ENCODE peak calls at places on chromosomes 13 and 19, in eight cellular contexts. One of them, this sample, is unnamed. For H3K36me3, the result is how much of the 10 kb centered on the place peaks cover.

GRCh38 chr13:94065741-94066140 is 413.7 kb downstream of the DCT start:
- DNase-seq in fibroblast of lung: peak
- DNase-seq in CD8-positive, alpha-beta T cell: no peak
- DNase-seq in SK-N-SH: peak
- DNase-seq in cardiac muscle cell: no peak
- DNase-seq in tibial artery: no peak
- DNase-seq in mesenchymal stem cell: peak
- DNase-seq in mucosa of descending colon: no peak
- DNase-seq in this sample: no peak

GRCh38 chr13:50011461-50011860 is 3.8 kb upstream of the KCNRG start:
- DNase-seq in fibroblast of lung: no peak
- DNase-seq in mucosa of descending colon: no peak
- DNase-seq in tibial artery: no peak
- DNase-seq in CD8-positive, alpha-beta T cell: no peak
- DNase-seq in mesenchymal stem cell: no peak
- DNase-seq in cardiac muscle cell: no peak
- DNase-seq in SK-N-SH: no peak
- DNase-seq in this sample: no peak

GRCh38 chr13:43303040-43303729 is 279.8 kb downstream of the DNAJC15 start:
- DNase-seq in CD8-positive, alpha-beta T cell: no peak
- DNase-seq in mucosa of descending colon: peak
- DNase-seq in mesenchymal stem cell: peak
- DNase-seq in cardiac muscle cell: peak
- DNase-seq in SK-N-SH: peak
- DNase-seq in fibroblast of lung: peak
- DNase-seq in tibial artery: peak
- DNase-seq in this sample: peak

GRCh38 chr19:4506449-4507149 is 11.7 kb downstream of the PLIN4 start:
- DNase-seq in mesenchymal stem cell: peak
- DNase-seq in CD8-positive, alpha-beta T cell: no peak
- DNase-seq in cardiac muscle cell: peak
- DNase-seq in tibial artery: no peak
- DNase-seq in SK-N-SH: no peak
- DNase-seq in mucosa of descending colon: no peak
- DNase-seq in fibroblast of lung: peak
- DNase-seq in this sample: no peak

GRCh38 chr19:30593358-30593757 is 221.2 kb downstream of the ZNF536 start:
- DNase-seq in cardiac muscle cell: no peak
- DNase-seq in SK-N-SH: no peak
- DNase-seq in CD8-positive, alpha-beta T cell: no peak
- DNase-seq in mucosa of descending colon: peak
- DNase-seq in mesenchymal stem cell: no peak
- DNase-seq in tibial artery: no peak
- DNase-seq in fibroblast of lung: no peak
- DNase-seq in this sample: no peak

GRCh38 chr19:34500656-34501120 is 19.1 kb downstream of the WTIP start:
- DNase-seq in SK-N-SH: no peak
- DNase-seq in cardiac muscle cell: no peak
- DNase-seq in fibroblast of lung: no peak
- DNase-seq in tibial artery: no peak
- DNase-seq in CD8-positive, alpha-beta T cell: no peak
- DNase-seq in mesenchymal stem cell: no peak
- DNase-seq in mucosa of descending colon: no peak
- DNase-seq in this sample: no peak

GRCh38 chr13:77093735-77094134 is 66.8 kb upstream of the FBXL3 start:
- DNase-seq in CD8-positive, alpha-beta T cell: no peak
- DNase-seq in mesenchymal stem cell: no peak
- DNase-seq in cardiac muscle cell: no peak
- DNase-seq in fibroblast of lung: no peak
- DNase-seq in mucosa of descending colon: no peak
- DNase-seq in SK-N-SH: no peak
- DNase-seq in tibial artery: no peak
- DNase-seq in this sample: no peak

GRCh38 chr19:14004619-14005380 is 1.3 kb downstream of the RFX1 start:
- DNase-seq in cardiac muscle cell: peak
- DNase-seq in SK-N-SH: no peak
- DNase-seq in tibial artery: peak
- DNase-seq in mesenchymal stem cell: no peak
- DNase-seq in fibroblast of lung: no peak
- DNase-seq in CD8-positive, alpha-beta T cell: no peak
- DNase-seq in mucosa of descending colon: peak
- DNase-seq in this sample: no peak

GRCh38 chr19:2039959-2040646 is 10.9 kb downstream of the MKNK2 start:
- DNase-seq in fibroblast of lung: no peak
- DNase-seq in SK-N-SH: no peak
- DNase-seq in mucosa of descending colon: peak
- DNase-seq in cardiac muscle cell: no peak
- DNase-seq in mesenchymal stem cell: no peak
- DNase-seq in CD8-positive, alpha-beta T cell: no peak
- DNase-seq in tibial artery: no peak
- DNase-seq in this sample: no peak

GRCh38 chr19:46720516-46721239 is 3.8 kb upstream of the PRKD2 start:
- DNase-seq in cardiac muscle cell: no peak
- DNase-seq in CD8-positive, alpha-beta T cell: no peak
- DNase-seq in fibroblast of lung: no peak
- DNase-seq in mucosa of descending colon: no peak
- DNase-seq in tibial artery: no peak
- DNase-seq in mesenchymal stem cell: no peak
- DNase-seq in SK-N-SH: no peak
- DNase-seq in this sample: no peak
- H3K36me3 ChIP-seq in cardiac muscle cell: under half
- H3K36me3 ChIP-seq in CD8-positive, alpha-beta T cell: under half
- H3K36me3 ChIP-seq in fibroblast of lung: under half
- H3K36me3 ChIP-seq in mucosa of descending colon: under half
- H3K36me3 ChIP-seq in tibial artery: half or more
- H3K36me3 ChIP-seq in mesenchymal stem cell: half or more
- H3K36me3 ChIP-seq in SK-N-SH: half or more
- H3K36me3 ChIP-seq in this sample: under half

GRCh38 chr13:25958983-25959382 is 92.8 kb downstream of the SHISA2 start:
- DNase-seq in CD8-positive, alpha-beta T cell: no peak
- DNase-seq in mesenchymal stem cell: no peak
- DNase-seq in mucosa of descending colon: no peak
- DNase-seq in SK-N-SH: no peak
- DNase-seq in fibroblast of lung: no peak
- DNase-seq in tibial artery: no peak
- DNase-seq in cardiac muscle cell: no peak
- DNase-seq in this sample: no peak
- H3K36me3 ChIP-seq in CD8-positive, alpha-beta T cell: under half
- H3K36me3 ChIP-seq in mesenchymal stem cell: under half
- H3K36me3 ChIP-seq in mucosa of descending colon: under half
- H3K36me3 ChIP-seq in SK-N-SH: under half
- H3K36me3 ChIP-seq in fibroblast of lung: under half
- H3K36me3 ChIP-seq in tibial artery: under half
- H3K36me3 ChIP-seq in cardiac muscle cell: under half
- H3K36me3 ChIP-seq in this sample: under half

GRCh38 chr19:33110201-33110910 is 21.6 kb upstream of the WDR88 start:
- DNase-seq in CD8-positive, alpha-beta T cell: no peak
- DNase-seq in mesenchymal stem cell: no peak
- DNase-seq in fibroblast of lung: peak
- DNase-seq in mucosa of descending colon: no peak
- DNase-seq in cardiac muscle cell: peak
- DNase-seq in SK-N-SH: no peak
- DNase-seq in tibial artery: no peak
- DNase-seq in this sample: no peak

GRCh38 chr19:33118643-33119042 is 13.3 kb upstream of the WDR88 start:
- DNase-seq in fibroblast of lung: no peak
- DNase-seq in mucosa of descending colon: no peak
- DNase-seq in mesenchymal stem cell: no peak
- DNase-seq in tibial artery: no peak
- DNase-seq in cardiac muscle cell: no peak
- DNase-seq in SK-N-SH: no peak
- DNase-seq in CD8-positive, alpha-beta T cell: no peak
- DNase-seq in this sample: no peak

GRCh38 chr19:33111587-33111986 is 20.3 kb upstream of the WDR88 start:
- DNase-seq in CD8-positive, alpha-beta T cell: no peak
- DNase-seq in cardiac muscle cell: no peak
- DNase-seq in SK-N-SH: no peak
- DNase-seq in fibroblast of lung: no peak
- DNase-seq in mesenchymal stem cell: no peak
- DNase-seq in mucosa of descending colon: no peak
- DNase-seq in tibial artery: no peak
- DNase-seq in this sample: no peak

GRCh38 chr19:33114302-33114701 is 17.6 kb upstream of the WDR88 start:
- DNase-seq in CD8-positive, alpha-beta T cell: no peak
- DNase-seq in mucosa of descending colon: no peak
- DNase-seq in fibroblast of lung: no peak
- DNase-seq in SK-N-SH: no peak
- DNase-seq in mesenchymal stem cell: no peak
- DNase-seq in tibial artery: no peak
- DNase-seq in cardiac muscle cell: no peak
- DNase-seq in this sample: no peak
- H3K36me3 ChIP-seq in CD8-positive, alpha-beta T cell: under half
- H3K36me3 ChIP-seq in mucosa of descending colon: under half
- H3K36me3 ChIP-seq in fibroblast of lung: under half
- H3K36me3 ChIP-seq in SK-N-SH: under half
- H3K36me3 ChIP-seq in mesenchymal stem cell: half or more
- H3K36me3 ChIP-seq in tibial artery: half or more
- H3K36me3 ChIP-seq in cardiac muscle cell: under half
- H3K36me3 ChIP-seq in this sample: half or more

GRCh38 chr13:24233351-24233901 is 72.9 kb downstream of the SPATA13 start:
- DNase-seq in mesenchymal stem cell: peak
- DNase-seq in CD8-positive, alpha-beta T cell: no peak
- DNase-seq in mucosa of descending colon: no peak
- DNase-seq in SK-N-SH: no peak
- DNase-seq in fibroblast of lung: peak
- DNase-seq in cardiac muscle cell: peak
- DNase-seq in tibial artery: no peak
- DNase-seq in this sample: no peak
- H3K36me3 ChIP-seq in mesenchymal stem cell: under half
- H3K36me3 ChIP-seq in CD8-positive, alpha-beta T cell: under half
- H3K36me3 ChIP-seq in mucosa of descending colon: under half
- H3K36me3 ChIP-seq in SK-N-SH: under half
- H3K36me3 ChIP-seq in fibroblast of lung: under half
- H3K36me3 ChIP-seq in cardiac muscle cell: under half
- H3K36me3 ChIP-seq in tibial artery: under half
- H3K36me3 ChIP-seq in this sample: under half

GRCh38 chr13:99289674-99290337 is 17.4 kb downstream of the GPR183 start:
- DNase-seq in SK-N-SH: no peak
- DNase-seq in fibroblast of lung: no peak
- DNase-seq in tibial artery: no peak
- DNase-seq in mucosa of descending colon: no peak
- DNase-seq in CD8-positive, alpha-beta T cell: no peak
- DNase-seq in mesenchymal stem cell: no peak
- DNase-seq in cardiac muscle cell: no peak
- DNase-seq in this sample: no peak
- H3K36me3 ChIP-seq in SK-N-SH: under half
- H3K36me3 ChIP-seq in fibroblast of lung: under half
- H3K36me3 ChIP-seq in tibial artery: under half
- H3K36me3 ChIP-seq in mucosa of descending colon: under half
- H3K36me3 ChIP-seq in CD8-positive, alpha-beta T cell: under half
- H3K36me3 ChIP-seq in mesenchymal stem cell: under half
- H3K36me3 ChIP-seq in cardiac muscle cell: under half
- H3K36me3 ChIP-seq in this sample: under half

DNA sequence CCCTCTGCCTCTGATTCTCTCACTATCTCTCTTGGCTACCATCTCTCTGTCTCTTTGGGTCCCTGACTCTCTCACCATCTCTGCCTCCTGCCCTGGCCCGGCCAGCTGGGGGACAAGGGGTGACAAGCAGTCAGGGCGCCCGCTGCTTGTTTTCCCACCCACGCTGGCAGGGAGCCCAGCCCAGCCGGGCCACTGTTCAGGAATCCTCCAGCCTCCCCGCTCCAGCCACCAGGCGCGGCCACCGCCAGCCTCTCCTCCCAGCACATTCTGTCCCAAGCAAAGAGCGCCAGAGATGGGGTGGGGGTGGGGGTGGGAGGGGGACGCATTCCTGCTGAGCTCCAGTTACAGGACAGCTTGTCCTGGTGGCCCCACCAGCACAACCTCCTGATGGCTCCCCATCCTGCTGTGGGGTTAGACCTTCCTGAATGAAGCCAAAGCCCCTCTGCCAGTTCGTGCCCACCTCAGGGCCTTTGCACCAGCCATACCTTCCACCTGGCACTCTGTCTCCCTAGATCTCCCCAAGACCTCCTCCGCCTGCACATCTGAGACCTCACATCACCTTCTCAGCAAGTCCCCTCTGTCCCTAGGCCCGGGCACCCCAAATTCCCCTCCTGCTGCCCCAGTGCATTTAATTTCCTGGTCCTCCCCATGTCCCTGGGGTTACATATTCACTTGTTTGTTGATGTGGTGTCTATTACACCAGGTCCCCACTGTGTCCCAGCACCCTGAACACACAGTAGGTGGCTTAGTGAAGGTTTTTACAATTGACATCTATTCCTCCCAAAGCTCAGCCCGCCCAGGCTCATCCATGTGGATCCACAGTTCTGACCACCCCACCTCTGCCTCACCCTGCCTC is 12.5 kb downstream of the ARRDC2 start:
- DNase-seq in mucosa of descending colon: peak
- DNase-seq in SK-N-SH: peak
- DNase-seq in mesenchymal stem cell: peak
- DNase-seq in cardiac muscle cell: peak
- DNase-seq in CD8-positive, alpha-beta T cell: no peak
- DNase-seq in fibroblast of lung: no peak
- DNase-seq in tibial artery: peak
- DNase-seq in this sample: no peak
- H3K36me3 ChIP-seq in mucosa of descending colon: under half
- H3K36me3 ChIP-seq in SK-N-SH: under half
- H3K36me3 ChIP-seq in mesenchymal stem cell: under half
- H3K36me3 ChIP-seq in cardiac muscle cell: under half
- H3K36me3 ChIP-seq in CD8-positive, alpha-beta T cell: under half
- H3K36me3 ChIP-seq in fibroblast of lung: under half
- H3K36me3 ChIP-seq in tibial artery: under half
- H3K36me3 ChIP-seq in this sample: under half